ENCODE peak calls at places on chromosomes 3 and 15, in four cellular contexts. W, R, I and C are unnamed samples. For H3K4me1, the result is how much of the 10 kb centered on the place peaks cover.

GRCh38 chr15:52537459-52537858 is 8.8 kb upstream of the MYO5A start:
- DNase-seq in W (no peak), R (no peak), I (no peak), C (no peak)

GRCh38 chr15:40263036-40263754 is 19.7 kb downstream of the ANKRD63 start:
- DNase-seq in R (no peak), I (no peak), W (peak), C (no peak)

GRCh38 chr3:52185837-52186236 is 12.1 kb upstream of the ALAS1 start:
- DNase-seq in I (no peak), W (no peak), R (no peak), C (no peak)

GRCh38 chr3:96354742-96355141 is 459.7 kb upstream of the EPHA6 start:
- DNase-seq in I (no peak), W (no peak), R (no peak), C (no peak)

GRCh38 chr3:196537319-196537984 is 22.3 kb upstream of the SMCO1 start:
- DNase-seq in W (no peak), R (peak), I (no peak), C (no peak)

GRCh38 chr15:25684521-25685215 is 178.5 kb downstream of the ATP10A start:
- DNase-seq in I (peak), W (no peak), R (no peak), C (no peak)

GRCh38 chr3:4823986-4824947 is 155.0 kb upstream of the BHLHE40 start:
- DNase-seq in I (no peak), W (no peak), R (no peak), C (no peak)

GRCh38 chr15:55786341-55786740 is 43.4 kb upstream of the PRTG start:
- DNase-seq in W (no peak), I (no peak), R (no peak), C (no peak)

GRCh38 chr3:133573054-133573628 is 345 bp upstream of the CDV3 start:
- DNase-seq in I (peak), W (peak), R (peak), C (peak)

GRCh38 chr3:159787191-159787590 is 201.4 kb upstream of the IL12A start:
- DNase-seq in W (no peak), I (peak), R (no peak), C (no peak)

GRCh38 chr15:60661075-60661645 is 182.2 kb upstream of the ICE2 start:
- DNase-seq in I (no peak), R (no peak), W (no peak), C (no peak)

GRCh38 chr3:61924991-61925390 is 363.6 kb downstream of the PTPRG start:
- DNase-seq in I (no peak), W (no peak), R (no peak), C (no peak)

GRCh38 chr15:53910236-53910849 is 67.9 kb upstream of the UNC13C start:
- DNase-seq in W (no peak), R (no peak), I (no peak), C (peak)

GRCh38 chr3:62376906-62377865 is 3.8 kb upstream of the FEZF2 start:
- DNase-seq in R (no peak), I (no peak), W (no peak), C (no peak)

GRCh38 chr3:152491922-152492321 is 223.2 kb downstream of the MBNL1 start:
- DNase-seq in I (no peak), W (no peak), R (no peak), C (no peak)

GRCh38 chr3:150806436-150806835 is 43.5 kb upstream of the SIAH2 start:
- DNase-seq in I (no peak), W (no peak), R (no peak), C (no peak)

GRCh38 chr15:36658321-36658720 is 78.9 kb downstream of the CDIN1 start:
- DNase-seq in I (no peak), W (no peak), R (no peak), C (no peak)

GRCh38 chr3:12132881-12133280 is 25.8 kb downstream of the TIMP4 start:
- DNase-seq in W (no peak), R (no peak), I (no peak), C (no peak)

DNA sequence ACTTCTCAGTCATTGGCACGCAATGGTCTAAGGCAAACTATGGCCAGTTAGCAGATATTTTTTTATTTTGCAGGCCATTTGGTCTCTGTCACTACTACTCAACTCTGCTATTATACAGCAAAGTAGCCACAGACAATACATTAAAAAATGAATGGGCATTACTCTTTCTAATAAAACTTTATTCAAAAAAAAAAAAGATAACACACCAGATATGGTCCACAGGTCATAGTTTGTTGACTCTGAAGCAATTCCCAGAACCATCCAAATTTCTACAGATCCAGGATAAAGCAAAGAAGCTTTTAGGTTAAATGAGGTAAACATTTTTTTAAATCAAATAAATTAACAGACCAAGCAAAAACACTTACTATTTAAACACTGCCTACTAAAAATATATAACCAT is 89.4 kb downstream of the TBL1XR1 start:
- DNase-seq in R (no peak), W (no peak), I (no peak), C (no peak)
- H3K4me1 ChIP-seq in R (half or more), W (under half), I (under half), C (under half)

GRCh38 chr15:99295840-99296239 is 44.6 kb downstream of the LRRC28 start:
- DNase-seq in W (no peak), R (no peak), I (no peak), C (no peak)
- H3K4me1 ChIP-seq in W (under half), R (under half), I (under half), C (under half)

GRCh38 chr3:23953523-23953922 is 8.4 kb downstream of the NR1D2 start:
- DNase-seq in I (no peak), W (no peak), R (no peak), C (no peak)
- H3K4me1 ChIP-seq in I (under half), W (under half), R (half or more), C (under half)

GRCh38 chr3:123686254-123686653 is 101.4 kb upstream of the HACD2 start:
- DNase-seq in I (no peak), R (no peak), W (no peak), C (no peak)
- H3K4me1 ChIP-seq in I (under half), R (under half), W (under half), C (under half)

GRCh38 chr3:80308637-80309036 is 540.8 kb upstream of the ROBO1 start:
- DNase-seq in I (no peak), R (no peak), W (no peak), C (no peak)
- H3K4me1 ChIP-seq in I (under half), R (under half), W (under half), C (under half)